ENCODE peak calls at places on chromosomes 3 and 15, in ten cellular contexts. N, Q, B, P, I, A, K, X, H and M are unnamed samples.

GRCh38 chr3:127749787-127750225 is 72.5 kb downstream of the MGLL start:
- DNase-seq in Q (no peak), K (no peak), X (no peak), A (peak; percentile 44), B (peak; percentile 37), I (no peak), H (no peak), P (no peak), N (no peak), M (no peak)

GRCh38 chr3:46966811-46967210 is 9.7 kb downstream of the CCDC12 start:
- DNase-seq in N (no peak), A (no peak), Q (no peak), I (no peak), P (no peak), H (no peak), B (no peak), K (no peak), X (no peak), M (no peak)

GRCh38 chr15:72315706-72316370 is 4.1 kb downstream of the CELF6 start:
- DNase-seq in B (peak; percentile 48), K (no peak), X (no peak), H (no peak), A (no peak), P (peak; percentile 33), N (no peak), I (no peak), Q (peak; percentile 85), M (no peak)

GRCh38 chr3:72903004-72903403 is 15.2 kb downstream of the GXYLT2 start:
- DNase-seq in Q (no peak), H (no peak), A (no peak), N (no peak), X (no peak), B (no peak), I (no peak), P (no peak), K (no peak), M (no peak)

GRCh38 chr15:45307230-45307924 is 55.3 kb downstream of the SLC28A2 start:
- DNase-seq in H (no peak), B (no peak), K (peak; percentile 3), N (no peak), I (no peak), A (peak; percentile 73), X (peak; percentile 9), Q (peak; percentile 42), P (peak; percentile 99), M (no peak)

GRCh38 chr3:29453278-29453961 is 172.5 kb downstream of the RBMS3 start:
- DNase-seq in I (peak; percentile 50), B (no peak), A (no peak), P (no peak), N (no peak), K (no peak), H (no peak), Q (peak; percentile 55), X (no peak), M (peak; percentile 72)

GRCh38 chr15:67783303-67783702 is 42.0 kb upstream of the SKOR1 start:
- DNase-seq in X (no peak), H (no peak), Q (no peak), B (peak; percentile 75), N (peak; percentile 38), A (peak; percentile 38), I (no peak), P (no peak), K (no peak), M (no peak)

GRCh38 chr3:183410759-183411158 is 17.7 kb downstream of the MCF2L2 start:
- DNase-seq in I (no peak), K (no peak), A (no peak), P (no peak), N (no peak), X (no peak), H (no peak), Q (no peak), B (no peak), M (no peak)

GRCh38 chr3:50627407-50628051 is 10.6 kb downstream of the MAPKAPK3 start:
- DNase-seq in X (no peak), N (no peak), K (no peak), A (no peak), B (no peak), P (no peak), Q (peak; percentile 49), I (peak; percentile 73), H (no peak), M (peak; percentile 80)

GRCh38 chr15:56824174-56824573 is 90.9 kb upstream of the ZNF280D start:
- DNase-seq in A (no peak), Q (no peak), K (no peak), I (no peak), X (no peak), N (no peak), B (no peak), P (no peak), H (no peak), M (no peak)

GRCh38 chr3:69646287-69647067 is 92.8 kb upstream of the MITF start:
- DNase-seq in I (no peak), B (no peak), X (no peak), P (no peak), A (peak; percentile 1), N (no peak), H (no peak), Q (no peak), K (no peak), M (no peak)

GRCh38 chr3:8538904-8539303 is 37.3 kb downstream of the LMCD1 start:
- DNase-seq in K (no peak), X (no peak), H (no peak), Q (no peak), N (no peak), I (no peak), A (no peak), P (peak; percentile 67), B (no peak), M (no peak)

GRCh38 chr3:99545941-99546580 is 92.3 kb upstream of the COL8A1 start:
- DNase-seq in Q (no peak), H (no peak), B (no peak), X (no peak), N (no peak), I (no peak), A (no peak), K (no peak), P (no peak), M (no peak)